ENCODE peak calls at places on chromosomes 13 and 19, in seven cellular contexts. P is OCI-LY7, B is Peyer's patch, F is cardiac muscle cell, Y is astrocyte, L is heart left ventricle, I is HAP-1. O is an unnamed sample.

GRCh38 chr13:103996733-103997132 is 930.5 kb upstream of the SLC10A2 start:
- DNase-seq in P (no peak), B (no peak), F (no peak), Y (no peak), L (no peak), I (no peak), O (no peak)

GRCh38 chr13:101080616-101081015 is 335.7 kb downstream of the NALCN start:
- DNase-seq in P (no peak), B (no peak), F (no peak), Y (no peak), L (no peak), I (no peak), O (no peak)

GRCh38 chr19:11092181-11092538 is 2.9 kb downstream of the LDLR start:
- DNase-seq in P (no peak), B (no peak), F (peak; percentile 68), Y (peak; percentile 65), L (no peak), I (no peak), O (no peak)

GRCh38 chr13:30394798-30395191 is 27.5 kb upstream of the UBE2L5 start:
- DNase-seq in P (peak; percentile 57), B (no peak), F (no peak), Y (no peak), L (no peak), I (no peak), O (no peak)

GRCh38 chr19:16273005-16273404 is 51.6 kb upstream of the KLF2 start:
- DNase-seq in P (no peak), B (no peak), F (peak; percentile 26), Y (peak; percentile 57), L (peak; percentile 56), I (no peak), O (no peak)

GRCh38 chr13:51849145-51850101 is 4.4 kb upstream of the TMEM272 start:
- DNase-seq in P (peak; percentile 62), B (no peak), F (peak; percentile 25), Y (peak; percentile 23), L (no peak), I (peak; percentile 75), O (peak; percentile 44)

GRCh38 chr13:113843864-113844556 is 19.9 kb downstream of the GAS6 start:
- DNase-seq in P (no peak), B (peak; percentile 38), F (no peak), Y (no peak), L (peak; percentile 45), I (peak; percentile 6), O (no peak)

GRCh38 chr19:54209058-54209747 is 8.5 kb downstream of the RPS9 start:
- DNase-seq in P (no peak), B (no peak), F (no peak), Y (no peak), L (no peak), I (peak; percentile 50), O (peak; percentile 23)

GRCh38 chr13:60019119-60019993 is 144.4 kb downstream of the DIAPH3 start:
- DNase-seq in P (peak; percentile 3), B (no peak), F (peak; percentile 62), Y (peak; percentile 2), L (no peak), I (no peak), O (no peak)

GRCh38 chr19:685457-685931 is 9.3 kb downstream of the FSTL3 start:
- DNase-seq in P (no peak), B (no peak), F (no peak), Y (no peak), L (no peak), I (no peak), O (no peak)

GRCh38 chr13:44380404-44381165 is 7.0 kb downstream of the SERP2 start:
- DNase-seq in P (no peak), B (no peak), F (no peak), Y (peak; percentile 58), L (no peak), I (no peak), O (peak; percentile 62)

GRCh38 chr13:99395436-99395835 is 88.2 kb upstream of the GPR183 start:
- DNase-seq in P (no peak), B (no peak), F (no peak), Y (no peak), L (no peak), I (no peak), O (no peak)

GRCh38 chr13:105074756-105075155 is 1460.7 kb downstream of the EFNB2 start:
- DNase-seq in P (no peak), B (no peak), F (no peak), Y (no peak), L (no peak), I (no peak), O (no peak)

GRCh38 chr19:29683009-29683408 is 17.7 kb downstream of the PLEKHF1 start:
- DNase-seq in P (no peak), B (no peak), F (peak; percentile 34), Y (peak; percentile 51), L (no peak), I (no peak), O (no peak)

GRCh38 chr19:46347572-46347883 is 641 bp downstream of the PPP5C start:
- DNase-seq in P (no peak), B (no peak), F (no peak), Y (no peak), L (no peak), I (no peak), O (no peak)

GRCh38 chr19:46349311-46349993 is 2.6 kb downstream of the PPP5C start:
- DNase-seq in P (peak; percentile 57), B (no peak), F (no peak), Y (no peak), L (no peak), I (no peak), O (no peak)

GRCh38 chr19:46350029-46350757 is 3.3 kb downstream of the PPP5C start:
- DNase-seq in P (peak; percentile 25), B (no peak), F (no peak), Y (no peak), L (no peak), I (no peak), O (no peak)

GRCh38 chr19:46346821-46347571 is at the start of gene PPP5C:
- DNase-seq in P (peak; percentile 96), B (peak; percentile 94), F (peak; percentile 96), Y (peak; percentile 94), L (peak; percentile 92), I (peak; percentile 95), O (peak; percentile 93)

GRCh38 chr19:46347985-46348384 is 1.1 kb downstream of the PPP5C start:
- DNase-seq in P (no peak), B (no peak), F (peak; percentile 23), Y (no peak), L (no peak), I (no peak), O (no peak)
- H3K4me3 ChIP-seq in P (peak overlapping the region; percentile 100), B (peak overlapping the region; percentile 97), F (peak overlapping the region; percentile 80), Y (peak overlapping the region; percentile 92), L (no peak overlapping the region), I (peak overlapping the region; percentile 96), O (peak overlapping the region; percentile 99)

DNA sequence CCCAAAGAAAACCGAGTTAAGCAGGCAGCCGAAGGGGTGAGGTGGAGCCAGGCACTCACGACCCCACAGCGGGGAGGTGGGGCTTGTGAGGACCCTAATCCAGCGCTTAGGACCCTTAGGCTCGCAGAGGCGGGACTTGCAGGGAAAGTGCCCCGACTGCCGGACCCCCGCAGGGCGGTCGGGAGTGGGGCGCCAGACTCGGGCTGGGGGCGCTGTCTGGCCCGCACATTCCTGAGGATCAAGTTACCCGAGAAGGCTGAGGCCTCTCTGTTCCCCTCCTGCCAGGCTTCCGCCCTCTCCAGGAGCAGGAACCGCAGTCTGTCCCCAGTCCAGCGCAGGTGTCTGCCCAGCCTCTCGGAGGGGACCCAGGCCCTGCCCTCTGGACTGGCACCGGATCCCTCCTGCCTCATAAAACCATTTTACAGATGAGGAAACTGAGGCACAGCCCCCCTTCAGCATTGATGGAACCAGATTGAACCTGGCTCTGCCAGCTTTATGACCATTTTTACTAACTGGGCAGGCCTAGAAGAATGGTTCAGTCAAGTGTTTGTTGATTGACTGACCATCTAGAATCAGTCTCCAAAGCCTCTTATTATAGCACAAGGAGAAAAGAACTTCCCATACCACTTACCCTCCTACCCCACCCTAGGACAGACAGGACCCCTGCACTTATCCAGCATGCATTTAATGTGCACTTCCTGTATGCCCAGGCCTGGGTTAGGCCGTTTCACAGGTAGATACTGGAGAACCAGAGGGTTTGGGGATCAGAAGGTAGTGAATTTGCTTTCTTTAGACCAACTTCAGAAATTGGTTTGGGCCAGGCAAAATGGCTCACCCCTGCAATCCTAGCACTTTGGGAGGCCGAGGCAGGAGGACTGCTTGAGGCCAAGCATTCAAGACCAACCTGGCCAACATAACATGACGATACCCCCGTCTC is 6.7 kb upstream of the JUND start:
- DNase-seq in P (no peak), B (no peak), F (no peak), Y (no peak), L (no peak), I (no peak), O (peak; percentile 41)
- H3K4me1 ChIP-seq in P (peaks cover 45% of the 10 kb centered on the region), B (peaks cover 44% of the 10 kb centered on the region), F (peaks cover 19% of the 10 kb centered on the region), Y (peaks cover 34% of the 10 kb centered on the region), L (peaks cover 40% of the 10 kb centered on the region), I (peaks cover 18% of the 10 kb centered on the region), O (peaks cover 27% of the 10 kb centered on the region)

DNA sequence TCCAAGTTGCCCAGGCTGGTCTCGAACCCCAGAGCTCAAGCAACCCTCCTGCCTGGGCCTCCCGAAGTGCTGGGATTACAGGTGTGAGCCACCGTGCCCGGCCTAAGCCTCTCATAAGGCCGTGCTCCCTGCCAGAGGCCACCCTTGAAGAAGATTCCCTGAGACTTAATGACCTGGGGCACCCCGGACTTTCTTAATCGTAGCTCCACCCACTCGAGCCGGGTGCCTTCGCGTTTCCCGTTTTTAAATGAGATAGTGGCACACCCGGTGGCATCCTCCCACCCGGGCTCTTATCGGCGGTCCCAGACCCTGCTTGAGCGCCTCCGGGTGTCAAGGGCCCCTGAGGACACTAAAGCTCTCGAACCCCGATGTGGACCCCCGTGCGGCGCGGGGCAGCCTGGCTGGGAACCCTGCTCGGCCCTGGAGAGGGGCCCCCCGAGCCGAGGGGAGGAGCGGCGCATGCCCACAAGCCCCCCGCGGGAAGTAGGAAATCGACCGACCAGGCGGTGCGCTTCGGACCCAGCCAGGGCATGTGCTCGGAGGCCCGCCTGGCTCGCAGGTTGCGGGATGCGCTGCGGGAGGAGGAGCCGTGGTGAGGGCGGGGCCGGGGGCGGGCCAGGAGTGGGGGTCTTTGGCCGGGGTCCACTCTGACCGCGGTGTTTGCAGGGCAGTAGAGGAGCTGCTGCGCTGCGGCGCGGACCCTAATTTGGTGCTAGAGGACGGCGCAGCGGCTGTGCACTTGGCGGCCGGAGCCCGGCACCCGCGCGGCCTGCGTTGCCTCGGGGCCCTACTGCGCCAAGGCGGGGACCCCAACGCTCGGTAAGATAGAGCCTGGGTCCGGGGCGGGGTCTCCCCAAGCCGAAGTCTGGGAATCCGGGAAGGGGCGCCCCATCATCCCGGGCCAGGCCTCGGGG is at the start of gene ANKLE1:
- DNase-seq in P (peak; percentile 82), B (no peak), F (peak; percentile 36), Y (no peak), L (no peak), I (peak; percentile 84), O (no peak)
- H3K4me3 ChIP-seq in P (peak within 1 kb of the TSS; percentile 83), B (peak within 1 kb of the TSS; percentile 56), F (peak within 1 kb of the TSS; percentile 8), Y (peak within 1 kb of the TSS; percentile 14), L (peak within 1 kb of the TSS; percentile 22), I (peak within 1 kb of the TSS; percentile 59), O (peak within 1 kb of the TSS; percentile 6)

GRCh38 chr19:46356670-46357055 is 9.8 kb downstream of the PPP5C start:
- DNase-seq in P (no peak), B (no peak), F (no peak), Y (no peak), L (no peak), I (no peak), O (no peak)

GRCh38 chr19:46355234-46355990 is 8.5 kb downstream of the PPP5C start:
- DNase-seq in P (no peak), B (peak; percentile 61), F (no peak), Y (no peak), L (no peak), I (no peak), O (no peak)

GRCh38 chr19:46355991-46356669 is 9.2 kb downstream of the PPP5C start:
- DNase-seq in P (no peak), B (no peak), F (no peak), Y (no peak), L (no peak), I (no peak), O (no peak)

GRCh38 chr19:46351241-46352041 is 4.6 kb downstream of the PPP5C start:
- DNase-seq in P (peak; percentile 60), B (no peak), F (peak; percentile 77), Y (peak; percentile 35), L (no peak), I (no peak), O (peak; percentile 90)

GRCh38 chr19:46353730-46354528 is 7.0 kb downstream of the PPP5C start:
- DNase-seq in P (no peak), B (no peak), F (no peak), Y (no peak), L (no peak), I (no peak), O (no peak)
- H3K4me1 ChIP-seq in P (peaks cover 59% of the 10 kb centered on the region), B (peaks cover 51% of the 10 kb centered on the region), F (peaks cover 23% of the 10 kb centered on the region), Y (peaks cover 38% of the 10 kb centered on the region), L (peaks cover 43% of the 10 kb centered on the region), I (no peaks in the 10 kb centered on the region), O (peaks cover 39% of the 10 kb centered on the region)